ENCODE peak calls at places on chromosomes 7 and 10, in seven cellular contexts. One of them, this sample, is unnamed.

GRCh38 chr10:117259279-117259678 is 18.4 kb downstream of the SLC18A2 start:
- DNase-seq in heart left ventricle: no peak
- DNase-seq in IMR-90: no peak
- DNase-seq in adrenal gland: no peak
- DNase-seq in tibial nerve: no peak
- DNase-seq in Peyer's patch: no peak
- DNase-seq in prostate gland: no peak
- DNase-seq in this sample: no peak

GRCh38 chr7:75732764-75733630 is 5.7 kb downstream of the HIP1 start:
- DNase-seq in IMR-90: peak; percentile 91
- DNase-seq in tibial nerve: no peak
- DNase-seq in heart left ventricle: no peak
- DNase-seq in adrenal gland: peak; percentile 50
- DNase-seq in prostate gland: no peak
- DNase-seq in Peyer's patch: no peak
- DNase-seq in this sample: no peak

GRCh38 chr7:152735443-152736004 is 24.0 kb upstream of the ACTR3B start:
- DNase-seq in Peyer's patch: no peak
- DNase-seq in IMR-90: peak; percentile 11
- DNase-seq in tibial nerve: no peak
- DNase-seq in heart left ventricle: no peak
- DNase-seq in prostate gland: no peak
- DNase-seq in adrenal gland: peak; percentile 16
- DNase-seq in this sample: no peak

GRCh38 chr7:17681965-17682364 is 258.3 kb downstream of the SNX13 start:
- DNase-seq in tibial nerve: no peak
- DNase-seq in prostate gland: no peak
- DNase-seq in IMR-90: no peak
- DNase-seq in Peyer's patch: no peak
- DNase-seq in heart left ventricle: no peak
- DNase-seq in adrenal gland: no peak
- DNase-seq in this sample: no peak

GRCh38 chr7:95199779-95200558 is 124.4 kb downstream of the PON1 start:
- DNase-seq in prostate gland: peak; percentile 5
- DNase-seq in adrenal gland: peak; percentile 60
- DNase-seq in heart left ventricle: peak; percentile 22
- DNase-seq in tibial nerve: peak; percentile 44
- DNase-seq in IMR-90: peak; percentile 33
- DNase-seq in Peyer's patch: no peak
- DNase-seq in this sample: peak; percentile 51

GRCh38 chr7:141973673-141974072 is at the start of gene TAS2R38:
- DNase-seq in adrenal gland: no peak
- DNase-seq in tibial nerve: no peak
- DNase-seq in Peyer's patch: no peak
- DNase-seq in prostate gland: no peak
- DNase-seq in heart left ventricle: no peak
- DNase-seq in IMR-90: no peak
- DNase-seq in this sample: no peak

GRCh38 chr10:42940487-42941157 is 136.2 kb upstream of the RET start:
- DNase-seq in prostate gland: no peak
- DNase-seq in IMR-90: no peak
- DNase-seq in adrenal gland: no peak
- DNase-seq in Peyer's patch: no peak
- DNase-seq in tibial nerve: no peak
- DNase-seq in heart left ventricle: no peak
- DNase-seq in this sample: no peak

GRCh38 chr10:121027390-121027789 is 176.2 kb downstream of the WDR11 start:
- DNase-seq in prostate gland: no peak
- DNase-seq in adrenal gland: peak; percentile 14
- DNase-seq in tibial nerve: no peak
- DNase-seq in heart left ventricle: no peak
- DNase-seq in Peyer's patch: no peak
- DNase-seq in IMR-90: no peak
- DNase-seq in this sample: no peak

GRCh38 chr7:81299711-81300110 is 380.9 kb upstream of the SEMA3C start:
- DNase-seq in Peyer's patch: no peak
- DNase-seq in tibial nerve: no peak
- DNase-seq in IMR-90: peak; percentile 10
- DNase-seq in prostate gland: no peak
- DNase-seq in heart left ventricle: no peak
- DNase-seq in adrenal gland: no peak
- DNase-seq in this sample: no peak

GRCh38 chr10:72692897-72693598 is 1.1 kb downstream of the MCU start:
- DNase-seq in heart left ventricle: no peak
- DNase-seq in Peyer's patch: no peak
- DNase-seq in adrenal gland: no peak
- DNase-seq in prostate gland: no peak
- DNase-seq in tibial nerve: peak; percentile 15
- DNase-seq in IMR-90: peak; percentile 18
- DNase-seq in this sample: no peak

GRCh38 chr7:22866965-22867364 is 44.3 kb upstream of the TOMM7 start:
- DNase-seq in adrenal gland: no peak
- DNase-seq in tibial nerve: no peak
- DNase-seq in prostate gland: no peak
- DNase-seq in IMR-90: peak; percentile 89
- DNase-seq in Peyer's patch: no peak
- DNase-seq in heart left ventricle: no peak
- DNase-seq in this sample: no peak

GRCh38 chr10:71835671-71836593 is 15.1 kb downstream of the PSAP start:
- DNase-seq in Peyer's patch: peak; percentile 90
- DNase-seq in IMR-90: peak; percentile 70
- DNase-seq in tibial nerve: peak; percentile 75
- DNase-seq in adrenal gland: peak; percentile 91
- DNase-seq in heart left ventricle: peak; percentile 66
- DNase-seq in prostate gland: no peak
- DNase-seq in this sample: peak; percentile 86

GRCh38 chr7:33845991-33846509 is 59.3 kb upstream of the BMPER start:
- DNase-seq in tibial nerve: no peak
- DNase-seq in adrenal gland: peak; percentile 49
- DNase-seq in heart left ventricle: no peak
- DNase-seq in Peyer's patch: no peak
- DNase-seq in IMR-90: peak; percentile 13
- DNase-seq in prostate gland: no peak
- DNase-seq in this sample: no peak

GRCh38 chr10:44517635-44518034 is 132.7 kb upstream of the CXCL12 start:
- DNase-seq in Peyer's patch: no peak
- DNase-seq in tibial nerve: no peak
- DNase-seq in prostate gland: no peak
- DNase-seq in IMR-90: no peak
- DNase-seq in adrenal gland: no peak
- DNase-seq in heart left ventricle: no peak
- DNase-seq in this sample: no peak

GRCh38 chr7:25927626-25927978 is 224.4 kb upstream of the NFE2L3 start:
- DNase-seq in tibial nerve: no peak
- DNase-seq in prostate gland: no peak
- DNase-seq in heart left ventricle: no peak
- DNase-seq in Peyer's patch: no peak
- DNase-seq in adrenal gland: no peak
- DNase-seq in IMR-90: no peak
- DNase-seq in this sample: no peak

GRCh38 chr10:112951349-112952281 is 1.6 kb downstream of the TCF7L2 start:
- DNase-seq in tibial nerve: peak; percentile 62
- DNase-seq in Peyer's patch: no peak
- DNase-seq in prostate gland: peak; percentile 46
- DNase-seq in IMR-90: peak; percentile 84
- DNase-seq in heart left ventricle: peak; percentile 66
- DNase-seq in adrenal gland: peak; percentile 64
- DNase-seq in this sample: peak; percentile 57

GRCh38 chr10:112952282-112952991 is 2.4 kb downstream of the TCF7L2 start:
- DNase-seq in prostate gland: no peak
- DNase-seq in tibial nerve: no peak
- DNase-seq in IMR-90: peak; percentile 38
- DNase-seq in Peyer's patch: no peak
- DNase-seq in heart left ventricle: peak; percentile 29
- DNase-seq in adrenal gland: peak; percentile 27
- DNase-seq in this sample: peak; percentile 30

GRCh38 chr10:112950714-112951348 is 784 bp downstream of the TCF7L2 start:
- DNase-seq in Peyer's patch: no peak
- DNase-seq in adrenal gland: peak; percentile 53
- DNase-seq in heart left ventricle: peak; percentile 41
- DNase-seq in tibial nerve: peak; percentile 24
- DNase-seq in prostate gland: peak; percentile 13
- DNase-seq in IMR-90: peak; percentile 49
- DNase-seq in this sample: peak; percentile 23

GRCh38 chr10:112949128-112949823 is 771 bp upstream of the TCF7L2 start:
- DNase-seq in adrenal gland: peak; percentile 18
- DNase-seq in IMR-90: peak; percentile 37
- DNase-seq in heart left ventricle: no peak
- DNase-seq in Peyer's patch: no peak
- DNase-seq in tibial nerve: no peak
- DNase-seq in prostate gland: no peak
- DNase-seq in this sample: no peak

DNA sequence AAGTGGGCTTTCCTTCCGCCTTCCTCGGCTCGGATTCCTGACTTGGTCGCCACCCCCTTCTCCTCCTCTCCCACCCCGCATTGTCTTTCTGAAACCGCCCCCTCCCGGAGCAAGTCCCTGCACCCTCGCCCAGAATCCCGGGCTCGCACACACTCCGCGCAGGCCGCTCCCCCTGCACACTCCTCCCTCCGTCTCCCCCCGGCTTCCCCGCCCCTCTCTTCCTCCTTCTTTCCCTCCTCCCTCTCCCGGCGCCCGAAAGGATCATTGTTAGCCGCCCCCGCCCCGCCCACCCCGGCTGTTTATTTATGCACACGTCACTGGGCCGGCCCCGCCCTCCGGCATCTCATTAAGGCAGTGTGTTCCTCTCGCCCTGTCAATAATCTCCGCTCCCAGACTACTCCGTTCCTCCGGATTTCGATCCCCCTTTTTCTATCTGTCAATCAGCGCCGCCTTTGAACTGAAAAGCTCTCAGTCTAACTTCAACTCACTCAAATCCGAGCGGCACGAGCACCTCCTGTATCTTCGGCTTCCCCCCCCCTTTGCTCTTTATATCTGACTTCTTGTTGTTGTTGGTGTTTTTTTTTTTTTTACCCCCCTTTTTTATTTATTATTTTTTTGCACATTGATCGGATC is at the start of gene TCF7L2:
- DNase-seq in Peyer's patch: peak; percentile 73
- DNase-seq in tibial nerve: peak; percentile 98
- DNase-seq in prostate gland: peak; percentile 97
- DNase-seq in IMR-90: peak; percentile 95
- DNase-seq in adrenal gland: peak; percentile 98
- DNase-seq in heart left ventricle: peak; percentile 97
- DNase-seq in this sample: peak; percentile 98
- TF ChIP-seq POLR2A in Peyer's patch: peak; percentile 70
- TF ChIP-seq POLR2A in tibial nerve: peak; percentile 72
- TF ChIP-seq POLR2A in prostate gland: peak; percentile 77
- TF ChIP-seq POLR2A in IMR-90: peak; percentile 80
- TF ChIP-seq POLR2A in adrenal gland: peak; percentile 84
- TF ChIP-seq POLR2A in heart left ventricle: no peak
- TF ChIP-seq POLR2A in this sample: peak; percentile 67

DNA sequence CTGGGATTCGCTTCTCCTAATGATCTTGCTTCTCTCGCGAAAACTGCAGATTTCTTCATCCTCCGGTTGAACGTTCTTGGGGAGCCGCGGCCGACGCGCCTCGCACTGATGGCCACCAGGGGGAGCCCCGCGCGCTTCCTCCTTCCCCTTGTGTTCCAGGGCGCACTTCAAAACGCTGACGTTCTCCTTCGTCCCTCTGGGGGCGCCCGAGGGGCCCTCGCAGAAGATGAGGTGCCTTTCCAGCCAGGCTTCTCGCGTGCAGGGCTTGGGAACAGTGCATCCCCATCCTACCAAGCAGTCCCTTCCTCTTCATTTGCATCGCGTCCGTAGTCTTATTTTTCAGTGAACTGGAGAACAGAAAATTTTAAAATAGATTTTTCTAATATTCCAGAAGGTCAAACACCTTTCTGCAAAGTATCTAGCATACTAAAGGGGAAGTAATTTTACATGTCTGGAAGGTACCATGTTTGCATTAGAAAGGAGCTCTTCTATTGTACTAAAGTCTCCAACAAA is 22.5 kb downstream of the GSTO2 start:
- DNase-seq in tibial nerve: peak; percentile 86
- DNase-seq in adrenal gland: peak; percentile 88
- DNase-seq in Peyer's patch: peak; percentile 82
- DNase-seq in IMR-90: peak; percentile 84
- DNase-seq in prostate gland: peak; percentile 86
- DNase-seq in heart left ventricle: peak; percentile 88
- DNase-seq in this sample: peak; percentile 91
- H3K27ac ChIP-seq in tibial nerve: no peak overlapping the region
- H3K27ac ChIP-seq in adrenal gland: no peak overlapping the region
- H3K27ac ChIP-seq in Peyer's patch: no peak overlapping the region
- H3K27ac ChIP-seq in IMR-90: no peak overlapping the region
- H3K27ac ChIP-seq in prostate gland: no peak overlapping the region
- H3K27ac ChIP-seq in heart left ventricle: no peak overlapping the region
- H3K27ac ChIP-seq in this sample: no peak overlapping the region

GRCh38 chr7:3605222-3605621 is 304.2 kb downstream of the SDK1 start:
- DNase-seq in Peyer's patch: no peak
- DNase-seq in tibial nerve: no peak
- DNase-seq in heart left ventricle: no peak
- DNase-seq in prostate gland: no peak
- DNase-seq in adrenal gland: no peak
- DNase-seq in IMR-90: peak; percentile 56
- DNase-seq in this sample: no peak

GRCh38 chr7:3607847-3608246 is 306.8 kb downstream of the SDK1 start:
- DNase-seq in Peyer's patch: no peak
- DNase-seq in tibial nerve: no peak
- DNase-seq in adrenal gland: no peak
- DNase-seq in prostate gland: no peak
- DNase-seq in IMR-90: no peak
- DNase-seq in heart left ventricle: no peak
- DNase-seq in this sample: no peak

DNA sequence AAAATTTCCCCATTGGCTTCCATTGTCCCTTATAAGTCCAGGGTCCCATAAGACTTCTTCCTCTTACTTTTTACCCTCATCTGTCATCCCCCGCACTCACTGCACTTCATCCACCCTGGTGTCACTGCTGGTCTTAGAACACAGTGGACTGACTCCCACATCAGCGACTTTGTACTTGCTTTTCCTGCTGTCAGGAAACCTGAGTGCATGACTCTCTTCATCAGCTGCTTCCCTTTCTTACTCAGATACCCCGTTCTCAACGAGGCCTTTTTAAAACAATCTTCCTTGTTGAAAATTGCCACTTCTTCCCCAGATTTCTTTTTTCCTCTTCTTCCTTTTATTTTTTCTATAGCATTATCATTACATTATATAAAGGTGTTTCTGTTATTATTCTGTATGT is 305.4 kb downstream of the SDK1 start:
- DNase-seq in tibial nerve: no peak
- DNase-seq in IMR-90: no peak
- DNase-seq in adrenal gland: no peak
- DNase-seq in prostate gland: no peak
- DNase-seq in Peyer's patch: no peak
- DNase-seq in heart left ventricle: no peak
- DNase-seq in this sample: no peak
- TF ChIP-seq POLR2A in tibial nerve: no peak
- TF ChIP-seq POLR2A in IMR-90: no peak
- TF ChIP-seq POLR2A in adrenal gland: no peak
- TF ChIP-seq POLR2A in prostate gland: no peak
- TF ChIP-seq POLR2A in Peyer's patch: no peak
- TF ChIP-seq POLR2A in heart left ventricle: no peak
- TF ChIP-seq POLR2A in this sample: no peak

DNA sequence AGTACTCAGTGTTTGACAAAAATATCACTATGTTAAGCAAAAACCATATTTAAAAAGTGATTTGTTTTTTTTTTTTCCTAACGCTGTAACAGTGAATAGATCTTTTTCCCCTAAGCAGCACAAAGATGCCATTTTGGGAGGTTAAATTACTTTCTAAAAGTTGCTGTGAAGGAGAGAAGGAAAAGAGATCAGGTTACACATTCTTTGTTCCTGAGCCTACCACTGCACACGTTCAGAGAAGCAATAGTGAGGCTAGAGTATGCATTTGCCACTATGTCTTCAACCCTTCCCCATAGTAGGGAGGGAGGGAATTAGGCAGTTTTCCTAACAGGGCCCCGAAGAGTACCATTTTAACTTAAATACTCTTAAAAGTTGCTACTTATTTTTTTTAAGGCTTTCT is 38.9 kb downstream of the BMPR1A start:
- DNase-seq in adrenal gland: no peak
- DNase-seq in IMR-90: peak; percentile 89
- DNase-seq in prostate gland: no peak
- DNase-seq in tibial nerve: no peak
- DNase-seq in Peyer's patch: no peak
- DNase-seq in heart left ventricle: no peak
- DNase-seq in this sample: no peak
- H3K27ac ChIP-seq in adrenal gland: no peak overlapping the region
- H3K27ac ChIP-seq in IMR-90: peak overlapping the region; percentile 28
- H3K27ac ChIP-seq in prostate gland: no peak overlapping the region
- H3K27ac ChIP-seq in tibial nerve: peak overlapping the region; percentile 3
- H3K27ac ChIP-seq in Peyer's patch: no peak overlapping the region
- H3K27ac ChIP-seq in heart left ventricle: no peak overlapping the region
- H3K27ac ChIP-seq in this sample: peak overlapping the region; percentile 64